ENCODE peak calls at places on chromosome 9, in six cellular contexts. R is NCI-H1694 treated with DMSO at 0.1 percent for 48 hours; H is activated CD4-positive, alpha-beta memory T cell treated with anti-CD3 and anti-CD28 coated beads, Interleukin-2, amount 10 ng/mL, durations not matched to agents 7 days and 5 days; F is NCI-H774; Y is HCEC 1CT; M is A549. E is an unnamed sample.

GRCh38 chr9:97468658-97469448 is 32.6 kb upstream of the TMOD1 start:
- DNase-seq in R (peak), H (peak), F (peak), Y (peak), M (peak), E (peak)

GRCh38 chr9:72396247-72397091 is 31.5 kb upstream of the ZFAND5 start:
- DNase-seq in R (no peak), H (no peak), F (peak), Y (peak), M (peak), E (no peak)

GRCh38 chr9:128136816-128137793 is 9.6 kb upstream of the PTGES2 start:
- DNase-seq in R (no peak), H (no peak), F (no peak), Y (peak), M (no peak), E (no peak)

GRCh38 chr9:132586830-132587483 is 4.6 kb downstream of the BARHL1 start:
- DNase-seq in R (no peak), H (no peak), F (no peak), Y (no peak), M (no peak), E (no peak)

GRCh38 chr9:129567842-129568559 is 52.9 kb downstream of the C9orf50 start:
- DNase-seq in R (peak), H (no peak), F (no peak), Y (peak), M (peak), E (no peak)

GRCh38 chr9:134474656-134475050 is 148.4 kb downstream of the RXRA start:
- DNase-seq in R (no peak), H (no peak), F (no peak), Y (no peak), M (no peak), E (no peak)

GRCh38 chr9:27634879-27635278 is 61.6 kb upstream of the C9orf72 start:
- DNase-seq in R (no peak), H (no peak), F (no peak), Y (no peak), M (no peak), E (no peak)

GRCh38 chr9:77830618-77831285 is 182.6 kb upstream of the GNA14 start:
- DNase-seq in R (no peak), H (no peak), F (no peak), Y (peak), M (no peak), E (no peak)

E was measured in NCI-H2081.